ENCODE peak calls at places on chromosome 17, in seven cellular contexts. C, E, I, X, G, A and D are unnamed samples.
A peak's percentile ranks its signal among the peaks of the same experiment; 100 is the strongest.

GRCh38 chr17:7443499-7444485 is 1.1 kb upstream of the CHRNB1 start:
- DNase-seq in I (no peak), A (no peak), X (peak; percentile 81), E (no peak), C (no peak), G (no peak), D (no peak)

GRCh38 chr17:3603119-3603869 is 5.9 kb downstream of the TRPV1 start:
- DNase-seq in X (peak; percentile 38), C (peak; percentile 38), E (no peak), I (no peak), G (no peak), A (no peak), D (no peak)

GRCh38 chr17:77086433-77087010 is 54.2 kb upstream of the SEC14L1 start:
- DNase-seq in A (peak; percentile 68), I (peak; percentile 93), G (peak; percentile 82), X (peak; percentile 83), C (peak; percentile 79), E (peak; percentile 93), D (peak; percentile 87)

GRCh38 chr17:29619251-29619650 is 3.5 kb downstream of the CORO6 start:
- DNase-seq in E (no peak), C (no peak), G (no peak), I (peak; percentile 84), A (no peak), X (peak; percentile 33), D (no peak)

GRCh38 chr17:78653382-78653781 is 76.2 kb upstream of the DNAH17 start:
- DNase-seq in A (no peak), C (peak; percentile 53), E (no peak), I (no peak), G (no peak), X (peak; percentile 35), D (no peak)

GRCh38 chr17:38731526-38732294 is 1.6 kb downstream of the CISD3 start:
- DNase-seq in G (no peak), X (no peak), I (no peak), C (no peak), A (no peak), E (no peak), D (no peak)

GRCh38 chr17:35749560-35750412 is 3.3 kb downstream of the GAS2L2 start:
- DNase-seq in A (no peak), I (no peak), C (no peak), G (no peak), X (peak; percentile 25), E (no peak), D (no peak)

GRCh38 chr17:68910256-68910705 is 44.9 kb downstream of the ABCA8 start:
- DNase-seq in C (peak; percentile 1), A (no peak), I (peak; percentile 53), G (peak; percentile 47), E (no peak), X (peak; percentile 46), D (no peak)

GRCh38 chr17:27560668-27561067 is 70.3 kb upstream of the LGALS9 start:
- DNase-seq in X (peak; percentile 43), A (no peak), E (peak; percentile 80), G (peak; percentile 46), I (peak; percentile 59), C (no peak), D (peak; percentile 44)

GRCh38 chr17:17839792-17840707 is 3.3 kb upstream of the SREBF1 start:
- DNase-seq in C (peak; percentile 77), A (no peak), G (peak; percentile 93), I (peak; percentile 94), X (peak; percentile 85), E (peak; percentile 95), D (peak; percentile 94)

GRCh38 chr17:1009411-1010085 is 12.6 kb downstream of the TIMM22 start:
- DNase-seq in X (no peak), E (no peak), C (no peak), I (no peak), G (no peak), A (no peak), D (no peak)

GRCh38 chr17:1006054-1006453 is 9.1 kb downstream of the TIMM22 start:
- DNase-seq in A (no peak), G (no peak), E (peak; percentile 62), X (no peak), I (no peak), C (no peak), D (no peak)

GRCh38 chr17:1008008-1008761 is 11.3 kb downstream of the TIMM22 start:
- DNase-seq in I (peak; percentile 87), E (no peak), G (peak; percentile 18), C (no peak), A (no peak), X (no peak), D (no peak)

GRCh38 chr17:1005361-1005946 is 8.5 kb downstream of the TIMM22 start:
- DNase-seq in E (peak; percentile 80), A (no peak), X (peak; percentile 74), G (peak; percentile 87), C (no peak), I (peak; percentile 84), D (no peak)

GRCh38 chr17:1007310-1008007 is 10.5 kb downstream of the TIMM22 start:
- DNase-seq in X (no peak), E (no peak), C (no peak), A (no peak), I (no peak), G (no peak), D (no peak)
- H3K4me3 ChIP-seq in X (no peak overlapping the region), E (no peak overlapping the region), C (no peak overlapping the region), A (no peak overlapping the region), I (no peak overlapping the region), G (no peak overlapping the region), D (no peak overlapping the region)

DNA sequence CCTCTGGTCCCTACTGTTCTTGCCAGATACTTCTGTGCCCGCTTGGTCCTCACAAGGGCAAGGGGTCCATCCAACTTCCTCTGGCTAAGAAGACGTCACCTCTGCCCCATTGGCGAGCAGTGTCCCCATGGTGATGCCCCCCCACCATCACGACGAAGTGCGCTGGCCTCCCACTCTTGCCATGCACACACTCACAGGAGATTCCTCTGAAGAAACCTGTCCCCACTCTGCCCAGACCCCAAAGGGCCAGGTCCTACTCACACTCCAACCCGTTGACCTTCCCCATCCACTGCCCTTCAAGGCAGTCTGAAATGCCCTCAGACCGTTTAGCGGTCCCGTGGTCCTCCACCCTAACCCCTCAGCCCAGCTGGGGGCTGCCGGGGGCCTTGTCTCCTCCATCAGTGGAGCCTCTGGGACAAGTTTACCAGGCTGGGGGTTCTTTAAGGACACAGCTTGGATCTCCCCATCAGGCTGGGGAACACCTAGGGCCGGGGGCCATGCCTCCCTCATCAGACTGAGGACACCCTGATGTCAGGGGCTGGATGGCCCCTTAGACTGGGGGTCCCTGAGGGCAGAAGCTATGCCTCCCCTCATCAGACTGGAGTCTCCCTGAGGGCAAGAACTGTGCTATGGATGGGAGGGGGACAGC is 6.5 kb downstream of the NXPH3 start:
- DNase-seq in X (no peak), A (no peak), I (peak; percentile 25), C (no peak), E (no peak), G (no peak), D (no peak)
- H3K4me3 ChIP-seq in X (no peak overlapping the region), A (no peak overlapping the region), I (no peak overlapping the region), C (no peak overlapping the region), E (no peak overlapping the region), G (no peak overlapping the region), D (no peak overlapping the region)

DNA sequence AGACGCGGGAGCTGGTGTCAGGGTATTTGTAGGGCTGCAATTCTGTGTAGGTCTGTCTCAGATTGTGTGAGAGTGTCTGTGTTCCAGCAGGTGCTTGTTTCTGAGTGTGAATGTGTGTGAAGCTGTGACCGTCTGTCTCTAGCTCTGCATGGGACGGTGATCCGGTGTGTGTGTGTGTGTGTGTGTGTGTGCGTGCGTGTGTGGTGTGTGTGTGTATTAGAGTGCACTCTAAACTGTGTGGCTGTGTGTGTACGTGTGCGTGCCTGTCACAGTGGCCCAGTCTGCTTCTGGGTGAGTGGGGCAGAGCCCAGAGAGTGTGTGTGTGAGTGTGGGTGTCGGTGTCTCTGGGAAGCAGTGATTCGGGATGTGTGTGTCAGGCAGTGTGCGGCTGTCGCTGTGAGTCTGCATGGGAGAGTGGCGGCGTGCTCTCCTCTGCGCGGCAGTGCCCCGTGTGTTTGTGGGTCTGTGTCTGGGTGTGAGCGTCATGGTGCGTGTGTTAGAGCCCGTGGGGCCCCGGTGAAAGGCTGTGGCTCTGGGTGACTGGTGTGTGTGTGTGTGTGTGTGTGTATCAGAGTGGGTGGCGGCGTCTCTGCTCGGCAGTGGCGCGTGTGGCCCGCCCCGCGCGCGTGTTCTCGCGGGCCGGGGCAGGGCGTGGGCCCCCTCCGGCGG is 434 bp upstream of the WSCD1 start:
- DNase-seq in X (no peak), C (no peak), A (no peak), E (no peak), I (peak; percentile 42), G (no peak), D (no peak)
- H3K4me3 ChIP-seq in X (no peak overlapping the region), C (no peak overlapping the region), A (no peak overlapping the region), E (no peak overlapping the region), I (peak overlapping the region; percentile 52), G (no peak overlapping the region), D (peak overlapping the region; percentile 20)

DNA sequence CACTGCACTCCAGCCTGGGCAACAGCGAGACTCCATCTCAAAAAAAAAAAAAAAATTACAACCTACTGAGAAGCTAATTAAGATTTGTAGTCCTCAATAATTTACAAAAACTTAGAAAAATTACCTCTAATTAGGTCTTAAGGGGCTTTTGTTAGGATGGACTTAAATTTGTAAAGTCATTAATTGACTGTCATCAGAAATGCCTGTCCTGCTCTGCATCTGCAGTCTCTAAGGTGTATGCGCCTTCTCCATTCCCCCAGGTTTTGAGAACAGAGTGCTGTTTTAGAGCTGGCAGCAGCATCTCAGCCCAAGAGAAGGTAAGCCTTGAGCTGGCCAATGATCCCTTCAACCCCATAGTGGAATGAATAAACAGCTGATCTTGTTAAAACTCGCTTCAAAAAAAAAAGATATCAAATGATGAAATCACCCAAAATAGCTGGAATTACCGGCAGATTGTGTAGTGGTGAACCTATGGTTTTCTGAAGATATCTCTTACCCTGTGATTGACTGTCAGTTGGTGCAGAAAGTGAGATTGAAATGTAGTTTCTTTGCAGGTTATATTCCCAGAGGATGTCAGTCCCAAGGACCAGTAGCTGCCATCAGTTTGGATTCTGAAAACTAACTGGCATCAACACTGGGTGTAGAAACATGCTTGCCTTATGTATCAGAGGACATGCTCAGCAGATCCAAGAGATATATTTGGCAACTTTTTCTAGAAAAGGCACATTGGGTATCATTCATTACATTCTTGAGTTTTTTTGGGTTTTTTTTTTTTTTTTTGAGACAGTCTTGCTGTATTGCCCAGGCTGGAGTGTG is 25.7 kb downstream of the TRPV2 start:
- DNase-seq in X (peak; percentile 54), G (no peak), A (no peak), E (no peak), I (no peak), C (no peak), D (no peak)
- H3K4me3 ChIP-seq in X (peak overlapping the region; percentile 100), G (no peak overlapping the region), A (peak overlapping the region; percentile 99), E (no peak overlapping the region), I (peak overlapping the region; percentile 96), C (peak overlapping the region; percentile 94), D (no peak overlapping the region)

DNA sequence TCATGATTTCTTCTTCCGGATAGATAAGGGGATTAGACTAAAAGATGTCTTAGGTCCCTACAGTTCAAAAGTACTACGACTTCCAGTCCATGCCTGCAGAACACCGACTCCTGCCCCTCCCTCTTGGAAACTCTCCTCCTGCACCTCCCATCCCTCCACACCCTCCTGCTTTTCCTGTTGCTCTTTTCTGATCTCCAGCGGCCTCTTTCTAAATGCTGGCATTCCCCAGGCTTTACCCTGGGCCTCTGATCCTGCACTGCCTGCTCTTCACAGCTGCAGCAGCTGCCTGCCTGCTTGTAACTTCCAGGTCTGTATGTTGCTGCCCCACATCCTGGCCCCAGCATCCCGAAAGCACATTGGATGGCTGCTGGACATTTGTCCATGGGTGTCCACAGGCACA is 154.2 kb downstream of the KCNJ12 start:
- DNase-seq in C (no peak), X (peak; percentile 15), A (no peak), E (no peak), I (no peak), G (no peak), D (no peak)
- H3K4me3 ChIP-seq in C (no peak overlapping the region), X (no peak overlapping the region), A (no peak overlapping the region), E (no peak overlapping the region), I (no peak overlapping the region), G (no peak overlapping the region), D (no peak overlapping the region)

GRCh38 chr17:48626202-48626469 is at the start of gene HOXB9:
- DNase-seq in C (no peak), G (no peak), I (no peak), X (no peak), E (no peak), A (no peak), D (no peak)
- H3K4me3 ChIP-seq in C (no peak within 1 kb of the TSS), G (peak within 1 kb of the TSS; percentile 33), I (peak within 1 kb of the TSS; percentile 62), X (peak within 1 kb of the TSS; percentile 31), E (no peak within 1 kb of the TSS), A (peak within 1 kb of the TSS; percentile 78), D (no peak within 1 kb of the TSS)